ENCODE peak calls at places on chromosome 15, in six cellular contexts. F is Peyer's patch, G is HCT116, L is dorsolateral prefrontal cortex, D is mesendoderm, H is brain microvascular endothelial cell. R is an unnamed sample.
A peak's percentile ranks its signal among the peaks of the same experiment; 100 is the strongest.

GRCh38 chr15:85477730-85478129 is 97.3 kb downstream of the AKAP13 start:
- DNase-seq in F (no peak), G (no peak), L (no peak), D (no peak), H (peak; percentile 83), R (no peak)

GRCh38 chr15:70856884-70857546 is 3.1 kb upstream of the LARP6 start:
- DNase-seq in F (no peak), G (peak; percentile 59), L (no peak), D (peak; percentile 76), H (peak; percentile 96), R (no peak)

GRCh38 chr15:31367730-31368344 is 41.2 kb downstream of the KLF13 start:
- DNase-seq in F (no peak), G (no peak), L (no peak), D (peak; percentile 32), H (no peak), R (no peak)

GRCh38 chr15:49644364-49644794 is 23.5 kb downstream of the DTWD1 start:
- DNase-seq in F (no peak), G (no peak), L (no peak), D (peak; percentile 59), H (peak; percentile 11), R (no peak)

GRCh38 chr15:66482539-66482938 is 15.0 kb downstream of the SNAPC5 start:
- DNase-seq in F (no peak), G (no peak), L (no peak), D (no peak), H (no peak), R (no peak)

GRCh38 chr15:68431792-68432401 is at the start of gene ITGA11:
- DNase-seq in F (peak; percentile 68), G (no peak), L (no peak), D (peak; percentile 63), H (peak; percentile 66), R (no peak)

GRCh38 chr15:101091080-101092017 is 160.5 kb downstream of the CHSY1 start:
- DNase-seq in F (peak; percentile 50), G (no peak), L (peak; percentile 14), D (no peak), H (peak; percentile 89), R (no peak)

GRCh38 chr15:100721758-100722550 is 119.6 kb downstream of the ASB7 start:
- DNase-seq in F (no peak), G (peak; percentile 97), L (no peak), D (no peak), H (peak; percentile 99), R (no peak)

GRCh38 chr15:63221346-63221745 is 31.9 kb downstream of the RAB8B start:
- DNase-seq in F (no peak), G (no peak), L (no peak), D (no peak), H (no peak), R (no peak)

GRCh38 chr15:63250312-63250965 is 27.0 kb upstream of the APH1B start:
- DNase-seq in F (no peak), G (no peak), L (no peak), D (no peak), H (peak; percentile 97), R (no peak)

GRCh38 chr15:38536201-38536676 is 28.4 kb downstream of the RASGRP1 start:
- DNase-seq in F (no peak), G (no peak), L (peak; percentile 91), D (no peak), H (peak; percentile 96), R (no peak)

GRCh38 chr15:86236721-86237121 is 157.1 kb downstream of the AGBL1 start:
- DNase-seq in F (no peak), G (no peak), L (no peak), D (peak; percentile 81), H (no peak), R (no peak)

GRCh38 chr15:95503640-95504225 is 826.8 kb upstream of the NR2F2 start:
- DNase-seq in F (no peak), G (no peak), L (no peak), D (no peak), H (no peak), R (no peak)

GRCh38 chr15:79179108-79179561 is 88.6 kb upstream of the RASGRF1 start:
- DNase-seq in F (no peak), G (no peak), L (no peak), D (peak; percentile 92), H (peak; percentile 25), R (no peak)

GRCh38 chr15:73564255-73564654 is 68.9 kb downstream of the NPTN start:
- DNase-seq in F (no peak), G (peak; percentile 43), L (peak; percentile 16), D (no peak), H (peak; percentile 66), R (no peak)

GRCh38 chr15:36884404-36885335 is 215.7 kb downstream of the MEIS2 start:
- DNase-seq in F (no peak), G (no peak), L (no peak), D (no peak), H (no peak), R (no peak)

GRCh38 chr15:83769411-83769960 is 115.6 kb downstream of the ADAMTSL3 start:
- DNase-seq in F (no peak), G (no peak), L (no peak), D (no peak), H (no peak), R (no peak)

GRCh38 chr15:89632563-89633430 is 22.5 kb downstream of the KIF7 start:
- DNase-seq in F (no peak), G (no peak), L (no peak), D (no peak), H (no peak), R (no peak)
- H3K4me3 ChIP-seq in F (no peak overlapping the region), G (no peak overlapping the region), L (no peak overlapping the region), D (no peak overlapping the region), H (no peak overlapping the region), R (no peak overlapping the region)

GRCh38 chr15:90233701-90234518 is at the start of the genes CIB1 and GDPGP1:
- DNase-seq in F (peak; percentile 99), G (peak; percentile 92), L (peak; percentile 90), D (peak; percentile 97), H (peak; percentile 91), R (peak; percentile 99)
- H3K27ac ChIP-seq in F (peak within 1 kb of the TSS; percentile 94), G (peak within 1 kb of the TSS; percentile 69), L (peak within 1 kb of the TSS; percentile 81), D (peak within 1 kb of the TSS; percentile 48), H (peak within 1 kb of the TSS; percentile 83), R (peak within 1 kb of the TSS; percentile 92)

GRCh38 chr15:55255714-55256113 is 33.9 kb downstream of the RAB27A start:
- DNase-seq in F (no peak), G (no peak), L (no peak), D (no peak), H (no peak), R (no peak)

GRCh38 chr15:55254916-55255679 is 34.5 kb downstream of the RAB27A start:
- DNase-seq in F (no peak), G (no peak), L (no peak), D (no peak), H (no peak), R (no peak)

GRCh38 chr15:55256281-55257013 is 33.2 kb downstream of the RAB27A start:
- DNase-seq in F (no peak), G (no peak), L (no peak), D (no peak), H (no peak), R (no peak)

GRCh38 chr15:55257933-55258332 is 31.7 kb downstream of the RAB27A start:
- DNase-seq in F (no peak), G (no peak), L (no peak), D (no peak), H (no peak), R (no peak)

DNA sequence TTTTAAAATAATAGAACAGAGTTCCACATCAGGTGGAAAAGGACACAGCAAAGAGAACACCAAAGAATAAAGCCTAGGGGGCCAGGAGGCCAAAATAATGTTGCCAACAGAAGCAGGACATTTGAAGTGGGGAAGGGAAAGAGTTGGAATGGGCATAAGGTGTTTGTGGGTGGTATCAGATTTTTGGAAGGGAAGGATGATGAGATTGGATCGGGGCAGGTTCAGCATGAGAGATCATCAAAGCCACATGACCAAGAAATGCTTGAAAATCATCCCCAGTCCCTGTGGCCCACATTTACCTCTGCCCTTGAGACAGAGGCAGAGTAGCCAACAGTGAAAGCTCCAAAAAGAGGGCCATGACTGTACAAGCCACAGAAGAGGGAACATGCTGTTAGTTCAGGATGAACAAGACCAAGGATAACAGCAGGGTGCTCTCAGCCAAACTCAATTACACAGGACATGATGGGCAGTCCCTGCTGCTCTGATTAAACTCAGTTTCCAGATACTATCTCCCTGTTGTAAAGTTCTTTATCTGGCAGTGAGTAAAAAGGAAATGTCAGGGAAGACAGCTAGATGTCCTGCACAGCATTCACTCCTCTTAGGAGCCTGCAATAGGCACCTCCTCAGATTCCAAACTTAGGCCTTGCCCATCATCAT is 32.5 kb downstream of the RAB27A start:
- DNase-seq in F (no peak), G (no peak), L (no peak), D (no peak), H (no peak), R (no peak)
- H3K4me3 ChIP-seq in F (no peak overlapping the region), G (no peak overlapping the region), L (no peak overlapping the region), D (no peak overlapping the region), H (no peak overlapping the region), R (no peak overlapping the region)

DNA sequence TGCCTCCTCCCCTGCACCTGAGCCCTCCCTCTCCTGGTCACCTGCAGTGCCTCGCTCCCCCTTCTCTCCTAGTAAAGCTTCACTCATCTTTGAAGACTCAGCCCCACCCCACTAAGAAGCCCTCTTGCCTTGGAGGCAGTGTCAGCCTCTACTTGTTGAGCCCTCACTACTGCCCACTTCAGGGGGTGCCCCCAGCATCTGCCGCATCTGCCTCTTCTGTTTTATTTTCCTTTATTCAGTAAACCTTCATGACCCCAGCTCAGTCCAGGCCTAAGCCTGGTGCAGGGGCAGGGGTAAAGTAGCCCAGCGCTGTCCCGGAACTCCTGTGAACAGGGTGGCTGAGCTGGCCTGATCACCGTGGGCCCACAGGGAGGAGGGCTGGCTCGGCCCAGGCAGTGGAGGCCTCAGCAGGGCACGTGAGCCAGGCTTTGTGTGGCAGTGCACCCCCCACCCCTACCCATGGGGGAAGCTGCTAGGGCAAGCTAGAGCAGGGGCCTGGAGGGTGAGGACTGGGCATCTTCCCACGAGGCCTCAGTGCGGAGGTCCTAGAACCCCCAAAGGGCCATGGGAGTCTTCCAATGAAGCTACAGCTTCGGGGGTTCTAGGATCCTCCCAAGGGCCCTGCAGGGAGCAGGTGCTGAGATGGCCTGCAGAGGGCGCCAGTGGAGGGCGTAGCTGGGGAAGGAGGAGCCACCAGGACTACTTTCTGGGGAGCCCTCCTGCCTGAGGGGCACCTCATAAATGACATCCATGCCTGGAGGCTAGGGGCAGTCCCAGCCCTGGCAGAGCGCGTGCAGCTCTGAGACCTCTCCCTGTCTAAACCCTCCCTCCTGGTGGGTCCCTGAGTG is 36.1 kb downstream of the TSPAN3 start:
- DNase-seq in F (peak; percentile 76), G (no peak), L (peak; percentile 16), D (no peak), H (no peak), R (peak; percentile 31)
- H3K27ac ChIP-seq in F (no peak overlapping the region), G (no peak overlapping the region), L (peak overlapping the region; percentile 12), D (no peak overlapping the region), H (no peak overlapping the region), R (no peak overlapping the region)